ENCODE peak calls at places on chromosomes 13 and 19, in nine cellular contexts. K is activated CD8-positive, alpha-beta T cell treated with anti-CD3 and anti-CD28 coated beads, Interleukin-2, amount 10 ng/mL, durations not matched to agents 7 days and 5 days; X is K562; Q is A549; Z is activated CD4-positive, CD25-positive, alpha-beta regulatory T cell treated with anti-CD3 and anti-CD28 coated beads, Interleukin-2, amount 50 U/mL, for 24 hours; L is aorta; H is CD4-positive, CD25-positive, alpha-beta regulatory T cell; B is right lobe of liver; D is activated T-helper 17 cell treated with anti-CD3 and anti-CD28 coated beads, Interleukin-2, amount 50 U/mL, for 72 hours. A is an unnamed sample.

GRCh38 chr19:15432018-15432494 is 13.3 kb upstream of the AKAP8L start:
- ATAC-seq in X (peak; percentile 13), Z (peak; percentile 15), D (peak; percentile 5), Q (no peak), B (no peak), L (no peak), K (peak; percentile 9), H (no peak), A (no peak)

GRCh38 chr19:53094749-53095575 is 8.3 kb downstream of the ZNF160 start:
- ATAC-seq in K (no peak), B (peak; percentile 53), X (no peak), L (no peak), Q (no peak), H (no peak), Z (no peak), D (no peak), A (no peak)

GRCh38 chr13:42539670-42540069 is 34.3 kb upstream of the TNFSF11 start:
- ATAC-seq in X (no peak), D (no peak), K (no peak), Z (no peak), L (no peak), Q (no peak), H (no peak), B (no peak), A (no peak)

GRCh38 chr13:58495668-58496067 is 864.1 kb downstream of the PCDH17 start:
- ATAC-seq in Q (no peak), K (no peak), B (no peak), D (no peak), X (no peak), H (no peak), L (no peak), Z (no peak), A (no peak)

GRCh38 chr13:98586400-98587144 is 9.7 kb upstream of the STK24 start:
- ATAC-seq in L (no peak), Z (no peak), D (peak; percentile 62), Q (no peak), B (peak; percentile 47), H (no peak), X (no peak), K (no peak), A (no peak)

GRCh38 chr13:41601718-41602445 is 144.5 kb downstream of the RGCC start:
- ATAC-seq in B (no peak), Z (no peak), L (no peak), X (no peak), D (no peak), K (no peak), H (no peak), Q (no peak), A (no peak)

GRCh38 chr19:41691268-41691970 is 3.3 kb upstream of the CEACAM7 start:
- ATAC-seq in B (peak; percentile 49), D (peak; percentile 48), K (peak; percentile 27), Q (peak; percentile 88), X (peak; percentile 87), H (no peak), Z (peak; percentile 35), L (no peak), A (no peak)

GRCh38 chr13:48320396-48320790 is 16.8 kb downstream of the RB1 start:
- ATAC-seq in D (no peak), L (no peak), Q (no peak), X (no peak), K (no peak), Z (no peak), B (no peak), H (peak; percentile 15), A (no peak)

GRCh38 chr13:99065250-99066015 is 87.6 kb upstream of the DOCK9 start:
- ATAC-seq in H (no peak), K (no peak), D (no peak), Z (no peak), L (no peak), B (no peak), X (peak; percentile 39), Q (no peak), A (no peak)

GRCh38 chr13:27980280-27980998 is 8.1 kb downstream of the URAD start:
- ATAC-seq in Z (no peak), X (no peak), H (no peak), B (peak; percentile 45), D (no peak), Q (no peak), L (no peak), K (no peak), A (peak; percentile 36)

GRCh38 chr13:93758575-93758974 is 532.0 kb downstream of the GPC6 start:
- ATAC-seq in D (peak; percentile 81), Z (no peak), Q (no peak), H (no peak), L (no peak), B (peak; percentile 69), X (no peak), K (no peak), A (no peak)

GRCh38 chr13:27295660-27296059 is 25.0 kb downstream of the RASL11A start:
- ATAC-seq in Z (no peak), X (no peak), B (no peak), K (no peak), Q (no peak), H (no peak), L (no peak), D (no peak), A (no peak)

GRCh38 chr19:2294377-2295335 is 12.7 kb upstream of the PEAK3 start:
- ATAC-seq in K (no peak), X (no peak), L (peak; percentile 44), H (no peak), D (no peak), B (no peak), Q (no peak), Z (no peak), A (no peak)

GRCh38 chr19:13275016-13275722 is 125.0 kb downstream of the IER2 start:
- ATAC-seq in B (no peak), Z (no peak), X (no peak), L (no peak), Q (no peak), K (no peak), H (no peak), D (peak; percentile 24), A (no peak)

GRCh38 chr13:78382946-78383542 is 220.3 kb downstream of the POU4F1 start:
- ATAC-seq in X (no peak), Z (no peak), K (no peak), L (no peak), B (no peak), Q (no peak), D (no peak), H (no peak), A (no peak)

GRCh38 chr19:14775855-14776254 is 2.5 kb downstream of the ADGRE2 start:
- ATAC-seq in K (no peak), D (peak; percentile 14), L (no peak), Z (no peak), B (peak; percentile 38), H (no peak), X (peak; percentile 76), Q (peak; percentile 60), A (peak; percentile 21)

GRCh38 chr19:44598880-44599279 is 14.5 kb upstream of the IGSF23 start:
- ATAC-seq in H (no peak), B (no peak), X (peak; percentile 50), Z (no peak), D (no peak), L (no peak), K (no peak), Q (no peak), A (no peak)

GRCh38 chr13:75440100-75440499 is 41.9 kb downstream of the TBC1D4 start:
- ATAC-seq in Z (no peak), K (no peak), D (no peak), X (peak; percentile 53), Q (no peak), L (no peak), H (no peak), B (peak; percentile 77), A (no peak)

GRCh38 chr19:58033741-58034475 is at the start of gene ZSCAN1:
- ATAC-seq in K (peak; percentile 33), B (peak; percentile 98), D (no peak), H (peak; percentile 28), L (peak; percentile 90), Q (no peak), X (no peak), Z (peak; percentile 72), A (peak; percentile 67)

GRCh38 chr19:869245-870177 is 10.0 kb downstream of the CFD start:
- ATAC-seq in B (peak; percentile 20), Q (peak; percentile 45), K (no peak), L (peak; percentile 77), H (no peak), X (no peak), D (no peak), Z (no peak), A (no peak)

GRCh38 chr13:113664751-113665581 is 2.1 kb upstream of the GRK1 start:
- ATAC-seq in Q (peak; percentile 29), B (peak; percentile 28), D (no peak), X (no peak), K (peak; percentile 15), H (no peak), Z (no peak), L (no peak), A (no peak)

GRCh38 chr19:44149776-44150175 is 8.4 kb downstream of the ZNF234 start:
- ATAC-seq in X (no peak), L (no peak), H (no peak), D (no peak), Z (no peak), B (no peak), Q (no peak), K (no peak), A (no peak)

GRCh38 chr13:105979131-105979530 is 556.3 kb downstream of the EFNB2 start:
- ATAC-seq in K (no peak), D (no peak), Z (no peak), B (no peak), H (no peak), X (no peak), Q (no peak), L (no peak), A (no peak)

GRCh38 chr19:15702590-15702930 is 25.3 kb upstream of the OR10H2 start:
- ATAC-seq in B (peak; percentile 90), H (no peak), Z (no peak), X (peak; percentile 79), Q (peak; percentile 45), D (no peak), L (peak; percentile 38), K (no peak), A (no peak)

GRCh38 chr13:50936681-50937080 is 27.1 kb downstream of the RNASEH2B start:
- ATAC-seq in L (no peak), K (no peak), B (peak; percentile 63), H (no peak), D (no peak), X (no peak), Q (no peak), Z (no peak), A (no peak)

GRCh38 chr13:29754486-29754806 is 96.0 kb downstream of the UBL3 start:
- ATAC-seq in L (no peak), D (no peak), B (no peak), Q (peak; percentile 45), K (no peak), X (no peak), Z (no peak), H (no peak), A (no peak)

GRCh38 chr13:41456768-41457588 is at the start of gene RGCC:
- ATAC-seq in Q (peak; percentile 88), H (peak; percentile 73), K (peak; percentile 72), B (peak; percentile 85), L (peak; percentile 86), D (peak; percentile 77), Z (peak; percentile 83), X (peak; percentile 82), A (peak; percentile 86)

GRCh38 chr13:77503398-77503797 is 32.1 kb upstream of the SCEL start:
- ATAC-seq in X (no peak), H (no peak), Q (no peak), B (no peak), D (no peak), L (no peak), Z (no peak), K (no peak), A (no peak)

GRCh38 chr13:73275163-73275562 is 216.4 kb downstream of the KLF5 start:
- ATAC-seq in K (peak; percentile 91), B (no peak), Q (no peak), H (no peak), D (peak; percentile 48), Z (no peak), X (no peak), L (no peak), A (no peak)

GRCh38 chr13:61880576-61881283 is 465.1 kb upstream of the PCDH20 start:
- ATAC-seq in B (peak; percentile 61), K (no peak), Z (no peak), Q (peak; percentile 64), D (peak; percentile 55), H (no peak), L (no peak), X (no peak), A (no peak)

GRCh38 chr13:45120967-45121366 is 657 bp downstream of the GTF2F2 start:
- ATAC-seq in Q (peak; percentile 12), K (no peak), X (peak; percentile 11), H (no peak), D (no peak), Z (no peak), L (no peak), B (no peak), A (no peak)